ENCODE peak calls at places on chromosomes 1 and 21, in four cellular contexts. H is Karpas-422, E is HCT116, R is neuronal stem cell. W is an unnamed sample.
A peak's percentile ranks its signal among the peaks of the same experiment; 100 is the strongest.

GRCh38 chr1:215957692-215958091 is 390.6 kb downstream of the KCTD3 start:
- DNase-seq in E (no peak), H (no peak), R (peak; percentile 8), W (no peak)

GRCh38 chr21:44853601-44854390 is 19.7 kb downstream of the PTTG1IP start:
- DNase-seq in R (no peak), H (no peak), E (no peak), W (no peak)

GRCh38 chr1:163670980-163671757 is 349.4 kb downstream of the NUF2 start:
- DNase-seq in E (no peak), H (no peak), R (no peak), W (no peak)

GRCh38 chr1:113394043-113394862 is 3.9 kb downstream of the MAGI3 start:
- DNase-seq in H (no peak), E (no peak), R (no peak), W (no peak)

GRCh38 chr1:204220217-204220616 is 6.4 kb upstream of the GOLT1A start:
- DNase-seq in R (no peak), E (no peak), H (no peak), W (no peak)

GRCh38 chr1:214833357-214833756 is 230.4 kb downstream of the CENPF start:
- DNase-seq in R (no peak), E (no peak), H (no peak), W (no peak)

GRCh38 chr1:165355221-165355976 is 1.1 kb downstream of the LMX1A start:
- DNase-seq in R (no peak), H (no peak), E (no peak), W (no peak)

GRCh38 chr1:201145816-201146215 is 8.5 kb downstream of the TMEM9 start:
- DNase-seq in E (no peak), H (no peak), R (no peak), W (no peak)

GRCh38 chr1:64941466-64942117 is 24.8 kb downstream of the JAK1 start:
- DNase-seq in R (no peak), E (no peak), H (no peak), W (no peak)

GRCh38 chr1:67646145-67647035 is 38.6 kb upstream of the GADD45A start:
- DNase-seq in E (no peak), R (peak; percentile 79), H (no peak), W (peak; percentile 46)

GRCh38 chr1:86155061-86155806 is 1.3 kb downstream of the COL24A1 start:
- DNase-seq in E (no peak), H (peak; percentile 12), R (peak; percentile 14), W (peak; percentile 0)

GRCh38 chr1:224894915-224895314 is 34.6 kb upstream of the DNAH14 start:
- DNase-seq in R (no peak), H (peak; percentile 44), E (peak; percentile 18), W (peak; percentile 46)

GRCh38 chr1:31574749-31575372 is 1.5 kb upstream of the TINAGL1 start:
- DNase-seq in R (no peak), H (no peak), E (no peak), W (peak; percentile 59)

GRCh38 chr1:58572691-58573090 is 4.4 kb downstream of the TACSTD2 start:
- DNase-seq in E (no peak), R (no peak), H (no peak), W (peak; percentile 79)

GRCh38 chr1:173867141-173867752 is 542 bp downstream of the GAS5 start:
- DNase-seq in R (no peak), E (no peak), H (peak; percentile 68), W (no peak)

GRCh38 chr21:45478115-45478801 is 64.0 kb downstream of the SLC19A1 start:
- DNase-seq in R (peak; percentile 61), H (peak; percentile 79), E (peak; percentile 12), W (peak; percentile 22)

GRCh38 chr21:43600642-43601397 is 58.5 kb downstream of the HSF2BP start:
- DNase-seq in E (no peak), R (no peak), H (no peak), W (peak; percentile 41)

GRCh38 chr1:9631613-9632012 is 19.9 kb upstream of the PIK3CD start:
- DNase-seq in H (no peak), R (no peak), E (no peak), W (no peak)

GRCh38 chr1:54956726-54957125 is 23.7 kb upstream of the TMEM61 start:
- DNase-seq in H (no peak), R (no peak), E (no peak), W (no peak)

GRCh38 chr1:16628361-16629111 is 15.2 kb upstream of the NBPF1 start:
- DNase-seq in H (no peak), R (no peak), E (no peak), W (peak; percentile 32)

GRCh38 chr1:63799324-63799723 is 25.5 kb downstream of the ROR1 start:
- DNase-seq in E (no peak), H (no peak), R (no peak), W (no peak)

GRCh38 chr1:62712625-62713243 is 24.5 kb upstream of the DOCK7 start:
- DNase-seq in H (no peak), E (no peak), R (no peak), W (no peak)

GRCh38 chr1:188700116-188700515 is 1777.5 kb downstream of the BRINP3 start:
- DNase-seq in R (no peak), E (no peak), H (no peak), W (no peak)

GRCh38 chr1:10941891-10942541 is 70.4 kb upstream of the TARDBP start:
- DNase-seq in R (peak; percentile 67), H (peak; percentile 82), E (no peak), W (no peak)

GRCh38 chr1:46526013-46526688 is 25.3 kb downstream of the KNCN start:
- DNase-seq in H (no peak), R (no peak), E (no peak), W (no peak)

GRCh38 chr1:212727386-212728181 is 27.9 kb upstream of the BATF3 start:
- DNase-seq in H (no peak), R (no peak), E (no peak), W (no peak)

DNA sequence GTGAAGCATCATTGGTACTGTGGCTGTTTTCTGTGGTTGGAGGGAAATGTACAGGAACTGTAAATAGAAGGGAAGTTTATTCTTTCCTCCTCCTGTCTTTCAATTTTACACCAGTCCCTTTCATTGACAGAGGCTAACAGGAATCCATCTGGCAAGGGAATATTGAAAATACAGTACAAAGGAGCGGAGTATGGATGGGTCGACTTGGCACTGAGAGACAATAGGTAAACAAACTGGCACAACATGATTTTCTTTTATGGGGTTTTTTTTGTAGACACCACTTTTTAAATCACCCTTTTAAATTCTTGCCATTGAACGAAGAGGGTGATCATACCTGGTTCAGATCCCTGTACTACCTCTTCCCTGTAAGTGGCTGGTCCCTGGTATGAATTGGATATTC is 341.3 kb downstream of the RWDD3 start:
- DNase-seq in E (no peak), R (no peak), H (no peak), W (no peak)
- H3K27ac ChIP-seq in E (no peak overlapping the region), R (no peak overlapping the region), H (no peak overlapping the region), W (no peak overlapping the region)

GRCh38 chr1:57393058-57393457 is 30.8 kb downstream of the DAB1 start:
- DNase-seq in R (no peak), H (no peak), E (no peak), W (no peak)
- H2AFZ ChIP-seq in R (no peak overlapping the region), H (no peak overlapping the region), E (no peak overlapping the region), W (no peak overlapping the region)

DNA sequence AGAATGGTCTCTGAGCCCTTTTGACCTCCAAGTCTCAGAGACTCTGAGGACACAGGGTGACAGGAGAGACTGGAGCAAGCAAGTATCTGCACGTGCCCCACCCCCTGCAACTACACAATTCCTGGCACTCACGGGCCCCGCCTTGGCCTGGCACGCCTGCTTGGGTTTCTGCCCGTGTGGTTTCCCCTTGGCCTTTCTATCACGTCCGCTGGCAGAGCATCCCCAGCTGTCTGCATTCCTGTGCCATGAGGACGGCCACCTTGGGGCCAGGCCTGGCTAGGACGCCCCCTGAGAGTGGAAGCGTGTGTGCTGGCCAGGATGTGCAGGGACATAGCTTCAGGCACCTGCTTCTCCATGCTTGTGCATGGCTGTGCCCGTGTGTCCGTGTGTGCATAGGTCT is 14.3 kb upstream of the EDN2 start:
- DNase-seq in E (no peak), H (no peak), R (no peak), W (peak; percentile 69)
- H3K27ac ChIP-seq in E (peak overlapping the region; percentile 24), H (no peak overlapping the region), R (no peak overlapping the region), W (peak overlapping the region; percentile 67)

GRCh38 chr1:70093250-70093975 is 112.0 kb downstream of the LRRC40 start:
- DNase-seq in E (no peak), R (no peak), H (no peak), W (no peak)
- H2AFZ ChIP-seq in E (no peak overlapping the region), R (no peak overlapping the region), H (no peak overlapping the region), W (no peak overlapping the region)

DNA sequence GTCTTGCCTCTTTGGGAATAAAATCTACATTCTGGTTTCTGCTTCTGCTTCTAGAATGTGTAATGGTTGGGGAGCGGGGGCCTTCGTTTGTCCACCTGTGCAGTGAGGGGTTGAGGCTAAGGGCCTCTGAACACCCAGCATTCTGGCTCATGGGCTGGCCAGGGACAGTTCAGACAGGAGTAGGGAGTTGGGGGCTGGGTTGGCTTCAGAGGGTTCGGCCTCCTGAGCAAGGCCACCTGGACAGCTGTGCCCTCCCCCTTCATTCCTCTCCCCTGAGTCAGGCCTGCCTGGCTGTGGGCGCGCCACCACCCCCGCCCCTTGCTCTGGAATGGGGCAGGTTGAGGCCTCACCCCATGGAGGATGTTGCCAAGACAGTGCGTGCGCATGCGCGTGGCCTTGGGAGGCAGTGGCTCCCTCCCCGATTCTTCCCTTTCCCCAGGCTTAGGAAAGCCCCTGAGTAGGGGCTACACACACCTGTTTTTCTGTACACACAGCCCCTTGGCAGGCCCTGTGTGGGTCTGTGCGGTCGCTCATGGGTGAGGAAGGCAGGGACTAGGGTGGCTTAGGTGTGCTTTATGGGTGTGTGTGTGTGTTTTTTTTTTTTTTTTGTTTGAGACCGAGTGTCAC is 57.0 kb downstream of the YARS1 start:
- DNase-seq in H (no peak), E (peak; percentile 94), R (peak; percentile 57), W (peak; percentile 98)
- H3K27ac ChIP-seq in H (no peak overlapping the region), E (peak overlapping the region; percentile 98), R (peak overlapping the region; percentile 61), W (peak overlapping the region; percentile 99)

GRCh38 chr1:94951509-94952208 is 24.7 kb upstream of the CNN3 start:
- DNase-seq in E (no peak), R (no peak), H (no peak), W (peak; percentile 61)
- H2AFZ ChIP-seq in E (no peak overlapping the region), R (no peak overlapping the region), H (no peak overlapping the region), W (no peak overlapping the region)

GRCh38 chr1:43936470-43937151 is 3.0 kb downstream of the ARTN start:
- DNase-seq in E (no peak), R (peak; percentile 38), H (no peak), W (no peak)

GRCh38 chr1:43933386-43934278 is at the start of gene ARTN:
- DNase-seq in R (peak; percentile 53), H (no peak), E (no peak), W (peak; percentile 80)

GRCh38 chr1:43934279-43934985 is 831 bp downstream of the ARTN start:
- DNase-seq in R (peak; percentile 81), E (peak; percentile 68), H (peak; percentile 90), W (peak; percentile 64)

GRCh38 chr1:43935711-43936427 is 2.3 kb downstream of the ARTN start:
- DNase-seq in H (no peak), E (no peak), R (no peak), W (no peak)

DNA sequence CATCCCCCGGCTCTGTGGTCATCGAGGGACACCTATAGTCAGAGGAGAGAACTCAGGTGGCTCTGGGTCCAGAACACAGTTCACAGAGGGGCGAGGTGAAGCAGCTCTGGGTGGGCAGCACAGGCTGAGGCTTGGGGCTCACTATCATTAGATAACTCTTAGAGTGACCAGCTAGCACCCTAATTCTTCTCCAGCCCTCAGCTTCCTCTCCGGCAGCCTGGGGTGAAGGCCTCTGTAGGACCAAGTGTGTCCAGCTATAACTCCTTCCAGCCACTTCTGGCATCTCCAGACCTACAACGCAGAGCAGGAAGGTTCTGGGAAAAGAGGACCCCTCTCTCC is 1.4 kb downstream of the ARTN start:
- DNase-seq in R (no peak), H (no peak), E (no peak), W (no peak)
- H3K27ac ChIP-seq in R (no peak overlapping the region), H (no peak overlapping the region), E (peak overlapping the region; percentile 71), W (no peak overlapping the region)

GRCh38 chr1:104720701-104721100 is 971.0 kb downstream of the AMY1C start:
- DNase-seq in R (no peak), E (no peak), H (no peak), W (no peak)

GRCh38 chr1:104718752-104719151 is 969.1 kb downstream of the AMY1C start:
- DNase-seq in E (no peak), H (no peak), R (no peak), W (no peak)
- H2AFZ ChIP-seq in E (no peak overlapping the region), H (no peak overlapping the region), R (no peak overlapping the region), W (no peak overlapping the region)

W was measured in PC-9.